ENCODE peak calls at places on chromosomes 11 and 22, in eight cellular contexts. G, T, K, W, D, J, X and H are unnamed samples.

GRCh38 chr11:19712281-19713220 is at the start of gene NAV2:
- DNase-seq in W (peak; percentile 95), K (peak; percentile 96), J (peak; percentile 74), T (peak; percentile 96), X (peak; percentile 92), D (peak; percentile 91), G (peak; percentile 95), H (peak; percentile 94)

GRCh38 chr22:19290400-19291217 is 910 bp downstream of the CLTCL1 start:
- DNase-seq in X (no peak), G (no peak), D (peak; percentile 16), T (no peak), J (peak; percentile 27), K (peak; percentile 33), W (no peak), H (no peak)

GRCh38 chr11:125903753-125904659 is at the start of gene DDX25:
- DNase-seq in G (no peak), W (no peak), D (no peak), X (no peak), J (no peak), K (peak; percentile 88), T (no peak), H (no peak)

GRCh38 chr11:13329670-13330401 is 52.2 kb downstream of the BMAL1 start:
- DNase-seq in T (no peak), K (no peak), G (peak; percentile 61), J (no peak), W (no peak), X (peak; percentile 41), D (no peak), H (no peak)

GRCh38 chr11:47552086-47552580 is 799 bp downstream of the CELF1 start:
- DNase-seq in X (no peak), T (peak; percentile 72), W (peak; percentile 66), G (peak; percentile 62), K (peak; percentile 63), J (peak; percentile 18), D (no peak), H (no peak)

GRCh38 chr11:68337399-68337835 is 25.0 kb downstream of the LRP5 start:
- DNase-seq in T (no peak), D (no peak), J (no peak), K (no peak), W (no peak), G (no peak), X (no peak), H (peak; percentile 56)

GRCh38 chr22:47474895-47475294 is 712.4 kb downstream of the TBC1D22A start:
- DNase-seq in X (no peak), J (no peak), K (no peak), G (no peak), D (no peak), T (no peak), W (no peak), H (no peak)

GRCh38 chr11:117073539-117073938 is 24.7 kb downstream of the SIK3 start:
- DNase-seq in K (no peak), X (no peak), G (no peak), J (no peak), W (peak; percentile 46), D (no peak), T (no peak), H (no peak)

GRCh38 chr11:79273781-79274180 is 167.0 kb downstream of the TENM4 start:
- DNase-seq in W (no peak), K (peak; percentile 34), D (no peak), J (no peak), T (no peak), X (no peak), G (no peak), H (no peak)

GRCh38 chr11:68598816-68599653 is 85.3 kb upstream of the GAL start:
- DNase-seq in J (no peak), G (no peak), W (no peak), X (no peak), T (no peak), D (no peak), K (no peak), H (no peak)

GRCh38 chr11:46367244-46367915 is 14.1 kb upstream of the MDK start:
- DNase-seq in J (peak; percentile 81), X (peak; percentile 78), D (peak; percentile 71), G (peak; percentile 69), T (peak; percentile 84), K (peak; percentile 86), W (peak; percentile 63), H (peak; percentile 82)

GRCh38 chr22:28029201-28029948 is 110.3 kb upstream of the PITPNB start:
- DNase-seq in K (peak; percentile 24), G (no peak), T (peak; percentile 35), X (peak; percentile 82), J (no peak), W (peak; percentile 56), D (peak; percentile 84), H (peak; percentile 61)

GRCh38 chr22:20238567-20239062 is 29.5 kb downstream of the RTN4R start:
- DNase-seq in X (peak; percentile 77), G (peak; percentile 82), D (peak; percentile 52), T (peak; percentile 84), W (no peak), J (peak; percentile 56), K (peak; percentile 88), H (peak; percentile 76)

GRCh38 chr22:22737590-22737989 is 93.2 kb downstream of the GGTLC2 start:
- DNase-seq in J (no peak), G (no peak), K (no peak), X (no peak), D (no peak), W (no peak), T (no peak), H (no peak)

GRCh38 chr11:69380921-69381581 is 87.1 kb downstream of the MYEOV start:
- DNase-seq in D (peak; percentile 6), W (no peak), G (peak; percentile 39), T (peak; percentile 58), K (no peak), J (no peak), X (peak; percentile 24), H (no peak)

GRCh38 chr11:115758011-115758410 is 253.8 kb upstream of the CADM1 start:
- DNase-seq in X (no peak), J (no peak), G (no peak), D (no peak), W (no peak), T (no peak), K (no peak), H (no peak)

DNA sequence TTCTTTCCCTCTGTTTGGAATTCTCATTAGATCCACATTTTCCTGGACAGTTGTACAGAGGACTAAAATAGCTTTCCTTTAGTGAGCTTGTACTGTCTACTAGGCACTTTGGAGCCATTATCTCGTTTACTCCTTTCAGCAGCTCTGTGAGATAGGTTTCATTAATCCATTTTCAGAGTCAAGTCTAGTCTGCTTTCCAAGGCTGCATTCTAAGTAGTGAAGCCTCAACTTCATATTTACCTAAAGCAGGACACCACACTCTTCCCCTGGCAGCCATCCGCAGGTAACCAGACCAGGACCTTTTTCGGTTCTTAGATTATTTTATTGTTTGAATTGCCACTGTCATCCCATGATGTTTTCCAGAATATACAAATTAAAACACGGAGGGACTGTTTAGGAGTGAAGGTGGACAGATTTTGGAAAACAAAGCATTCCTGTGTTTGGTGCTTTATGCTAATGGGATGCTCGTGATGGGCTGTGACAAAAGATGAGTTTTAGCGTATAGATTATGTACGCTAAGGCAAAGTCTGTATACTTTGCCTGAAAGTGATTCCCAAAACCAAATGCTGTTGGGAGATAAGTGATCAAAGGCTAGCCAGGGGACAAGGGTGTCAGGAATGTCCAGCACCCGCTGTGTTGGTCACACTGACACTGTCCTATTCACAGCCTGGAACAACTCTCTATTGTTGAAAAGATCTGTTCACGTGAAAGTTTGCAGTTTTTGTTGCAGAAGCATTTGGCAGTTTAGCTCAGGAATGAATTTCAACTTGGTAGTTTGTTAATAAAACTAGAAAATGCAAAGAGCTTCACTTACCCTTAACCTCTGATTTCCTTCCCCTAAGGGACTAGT is 1.3 kb downstream of the JAM3 start:
- DNase-seq in J (no peak), T (no peak), W (no peak), X (no peak), K (no peak), G (no peak), D (no peak), H (no peak)
- H3K4me3 ChIP-seq in J (no peak overlapping the region), T (peak overlapping the region; percentile 60), W (peak overlapping the region; percentile 90), X (peak overlapping the region; percentile 72), K (peak overlapping the region; percentile 87), G (no peak overlapping the region), D (no peak overlapping the region), H (peak overlapping the region; percentile 66)

GRCh38 chr11:9125185-9125886 is 33.9 kb upstream of the SCUBE2 start:
- DNase-seq in J (no peak), G (no peak), W (no peak), K (no peak), T (no peak), X (no peak), D (no peak), H (no peak)

GRCh38 chr11:9118277-9118676 is 26.9 kb upstream of the SCUBE2 start:
- DNase-seq in X (no peak), G (no peak), K (no peak), J (no peak), W (no peak), T (no peak), D (no peak), H (no peak)

GRCh38 chr11:9121397-9121796 is 30.0 kb upstream of the SCUBE2 start:
- DNase-seq in G (no peak), W (no peak), T (no peak), J (no peak), K (no peak), D (no peak), X (no peak), H (no peak)

GRCh38 chr11:9123595-9124304 is 32.4 kb upstream of the SCUBE2 start:
- DNase-seq in K (no peak), J (no peak), X (no peak), D (no peak), W (no peak), G (no peak), T (no peak), H (no peak)

DNA sequence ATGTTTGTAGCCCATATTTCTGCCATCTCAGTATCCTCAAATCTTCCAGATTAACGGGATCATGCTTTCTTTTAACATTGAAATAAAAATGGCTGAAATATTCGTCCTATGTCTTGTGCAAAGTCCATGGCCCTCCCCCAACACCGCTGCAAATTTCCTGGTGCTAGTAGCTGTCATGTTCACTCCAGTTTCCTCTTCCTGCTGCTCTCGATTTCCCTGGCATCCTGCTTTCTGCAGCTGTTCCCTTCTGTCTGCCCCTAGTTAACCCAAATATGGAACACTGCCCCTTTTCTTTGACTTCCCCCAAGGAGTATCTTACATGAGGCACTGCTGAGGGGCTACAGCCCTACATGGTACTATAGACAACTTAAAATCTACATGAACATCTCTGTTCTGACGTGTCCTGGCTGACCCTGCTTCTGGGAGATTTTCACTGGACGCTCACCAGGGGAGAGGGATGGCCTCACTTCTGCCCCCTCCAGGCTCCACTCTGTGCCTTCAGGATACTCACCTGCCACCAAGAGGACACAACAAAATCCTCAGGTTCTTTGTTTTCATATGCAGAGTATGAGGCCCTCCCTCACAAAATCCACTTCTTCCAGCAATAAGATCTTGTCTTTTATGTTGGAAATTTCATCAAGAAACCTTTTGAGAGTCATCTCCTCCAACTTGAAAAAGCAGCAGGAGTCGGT is 29.4 kb upstream of the SCUBE2 start:
- DNase-seq in X (no peak), T (no peak), G (no peak), J (no peak), D (no peak), K (peak; percentile 88), W (peak; percentile 22), H (no peak)
- TF ChIP-seq CTCF in X (no peak), T (no peak), G (no peak), J (no peak), D (peak; percentile 10), K (peak; percentile 75), W (peak; percentile 40), H (peak; percentile 6)

GRCh38 chr11:11843642-11844041 is 1.9 kb downstream of the USP47 start:
- DNase-seq in J (no peak), T (no peak), G (no peak), K (no peak), D (no peak), X (no peak), W (no peak), H (no peak)
- H3K4me1 ChIP-seq in J (peaks cover 53% of the 10 kb centered on the region), T (peaks cover 48% of the 10 kb centered on the region), G (no peaks in the 10 kb centered on the region), K (peaks cover 36% of the 10 kb centered on the region), D (peaks cover 54% of the 10 kb centered on the region), X (peaks cover 48% of the 10 kb centered on the region), W (peaks cover 57% of the 10 kb centered on the region), H (peaks cover 59% of the 10 kb centered on the region)

GRCh38 chr22:36155702-36156101 is 4.9 kb downstream of the APOL3 start:
- DNase-seq in W (peak; percentile 56), X (peak; percentile 40), J (no peak), T (peak; percentile 65), G (peak; percentile 84), K (no peak), D (peak; percentile 23), H (no peak)
- H3K4me3 ChIP-seq in W (no peak overlapping the region), X (no peak overlapping the region), J (peak overlapping the region; percentile 86), T (peak overlapping the region; percentile 59), G (no peak overlapping the region), K (no peak overlapping the region), D (no peak overlapping the region), H (peak overlapping the region; percentile 65)